ENCODE peak calls at places on chromosomes 6 and 20, in five cellular contexts. One of them, this sample, is unnamed.

GRCh38 chr6:3390698-3391097 is 66.2 kb downstream of the SLC22A23 start:
- DNase-seq in cardiac fibroblast: peak; percentile 90
- DNase-seq in HFFc6: peak; percentile 41
- DNase-seq in Peyer's patch: no peak
- DNase-seq in GM20000: no peak
- DNase-seq in this sample: no peak

GRCh38 chr20:50918403-50918802 is 12.8 kb downstream of the ADNP start:
- DNase-seq in cardiac fibroblast: peak; percentile 63
- DNase-seq in HFFc6: no peak
- DNase-seq in Peyer's patch: no peak
- DNase-seq in GM20000: no peak
- DNase-seq in this sample: no peak

GRCh38 chr20:31674895-31675827 is 37.4 kb downstream of the COX4I2 start:
- DNase-seq in cardiac fibroblast: peak; percentile 95
- DNase-seq in HFFc6: peak; percentile 65
- DNase-seq in Peyer's patch: peak; percentile 74
- DNase-seq in GM20000: peak; percentile 56
- DNase-seq in this sample: peak; percentile 40

GRCh38 chr6:49607391-49607982 is 29.2 kb downstream of the RHAG start:
- DNase-seq in cardiac fibroblast: no peak
- DNase-seq in HFFc6: no peak
- DNase-seq in Peyer's patch: no peak
- DNase-seq in GM20000: no peak
- DNase-seq in this sample: no peak

GRCh38 chr20:50026746-50027575 is 44.2 kb downstream of the SNAI1 start:
- DNase-seq in cardiac fibroblast: peak; percentile 36
- DNase-seq in HFFc6: no peak
- DNase-seq in Peyer's patch: no peak
- DNase-seq in GM20000: no peak
- DNase-seq in this sample: no peak

GRCh38 chr20:571754-572331 is 28.3 kb upstream of the CSNK2A1 start:
- DNase-seq in cardiac fibroblast: peak; percentile 62
- DNase-seq in HFFc6: no peak
- DNase-seq in Peyer's patch: no peak
- DNase-seq in GM20000: no peak
- DNase-seq in this sample: no peak

GRCh38 chr20:53658327-53658726 is 64.7 kb upstream of the ZNF217 start:
- DNase-seq in cardiac fibroblast: no peak
- DNase-seq in HFFc6: no peak
- DNase-seq in Peyer's patch: no peak
- DNase-seq in GM20000: no peak
- DNase-seq in this sample: no peak

GRCh38 chr20:17205261-17205660 is 21.6 kb upstream of the PCSK2 start:
- DNase-seq in cardiac fibroblast: no peak
- DNase-seq in HFFc6: no peak
- DNase-seq in Peyer's patch: no peak
- DNase-seq in GM20000: no peak
- DNase-seq in this sample: no peak

GRCh38 chr6:167706313-167707109 is 120.2 kb upstream of the AFDN start:
- DNase-seq in cardiac fibroblast: no peak
- DNase-seq in HFFc6: no peak
- DNase-seq in Peyer's patch: no peak
- DNase-seq in GM20000: peak; percentile 65
- DNase-seq in this sample: peak; percentile 73

GRCh38 chr20:19406371-19406770 is 193.9 kb downstream of the SLC24A3 start:
- DNase-seq in cardiac fibroblast: no peak
- DNase-seq in HFFc6: no peak
- DNase-seq in Peyer's patch: no peak
- DNase-seq in GM20000: no peak
- DNase-seq in this sample: no peak

GRCh38 chr6:155157101-155157500 is 106.7 kb upstream of the CLDN20 start:
- DNase-seq in cardiac fibroblast: no peak
- DNase-seq in HFFc6: no peak
- DNase-seq in Peyer's patch: no peak
- DNase-seq in GM20000: no peak
- DNase-seq in this sample: no peak

GRCh38 chr20:3670511-3670910 is 7.3 kb upstream of the GFRA4 start:
- DNase-seq in cardiac fibroblast: no peak
- DNase-seq in HFFc6: no peak
- DNase-seq in Peyer's patch: no peak
- DNase-seq in GM20000: no peak
- DNase-seq in this sample: no peak

GRCh38 chr6:39496951-39497350 is 174.4 kb upstream of the KCNK16 start:
- DNase-seq in cardiac fibroblast: peak; percentile 88
- DNase-seq in HFFc6: no peak
- DNase-seq in Peyer's patch: no peak
- DNase-seq in GM20000: no peak
- DNase-seq in this sample: no peak

GRCh38 chr6:33974471-33974870 is 170.7 kb upstream of the MLN start:
- DNase-seq in cardiac fibroblast: no peak
- DNase-seq in HFFc6: no peak
- DNase-seq in Peyer's patch: no peak
- DNase-seq in GM20000: no peak
- DNase-seq in this sample: no peak

GRCh38 chr6:160532315-160532714 is 131.8 kb downstream of the LPA start:
- DNase-seq in cardiac fibroblast: no peak
- DNase-seq in HFFc6: no peak
- DNase-seq in Peyer's patch: no peak
- DNase-seq in GM20000: no peak
- DNase-seq in this sample: no peak

GRCh38 chr20:18795366-18795765 is 18.2 kb upstream of the SCP2D1 start:
- DNase-seq in cardiac fibroblast: no peak
- DNase-seq in HFFc6: no peak
- DNase-seq in Peyer's patch: no peak
- DNase-seq in GM20000: no peak
- DNase-seq in this sample: no peak

GRCh38 chr6:17064975-17065374 is 36.9 kb upstream of the STMND1 start:
- DNase-seq in cardiac fibroblast: no peak
- DNase-seq in HFFc6: no peak
- DNase-seq in Peyer's patch: no peak
- DNase-seq in GM20000: no peak
- DNase-seq in this sample: no peak

GRCh38 chr6:156689656-156690055 is 87.5 kb upstream of the ARID1B start:
- DNase-seq in cardiac fibroblast: no peak
- DNase-seq in HFFc6: no peak
- DNase-seq in Peyer's patch: no peak
- DNase-seq in GM20000: no peak
- DNase-seq in this sample: no peak

GRCh38 chr6:41625442-41625841 is 12.8 kb upstream of the MDFI start:
- DNase-seq in cardiac fibroblast: peak; percentile 48
- DNase-seq in HFFc6: no peak
- DNase-seq in Peyer's patch: no peak
- DNase-seq in GM20000: no peak
- DNase-seq in this sample: no peak

GRCh38 chr20:14956026-14956425 is 618.6 kb upstream of the FLRT3 start:
- DNase-seq in cardiac fibroblast: no peak
- DNase-seq in HFFc6: no peak
- DNase-seq in Peyer's patch: no peak
- DNase-seq in GM20000: no peak
- DNase-seq in this sample: no peak

GRCh38 chr20:44324343-44324742 is 12.5 kb upstream of the R3HDML start:
- DNase-seq in cardiac fibroblast: no peak
- DNase-seq in HFFc6: no peak
- DNase-seq in Peyer's patch: no peak
- DNase-seq in GM20000: no peak
- DNase-seq in this sample: no peak

GRCh38 chr6:17835784-17836183 is 129.1 kb upstream of the NUP153 start:
- DNase-seq in cardiac fibroblast: no peak
- DNase-seq in HFFc6: no peak
- DNase-seq in Peyer's patch: no peak
- DNase-seq in GM20000: no peak
- DNase-seq in this sample: no peak

GRCh38 chr6:108174371-108175175 is 8.8 kb downstream of the NR2E1 start:
- DNase-seq in cardiac fibroblast: peak; percentile 52
- DNase-seq in HFFc6: no peak
- DNase-seq in Peyer's patch: no peak
- DNase-seq in GM20000: peak; percentile 68
- DNase-seq in this sample: peak; percentile 59

GRCh38 chr6:11712760-11713159 is 65.8 kb downstream of the ADTRP start:
- DNase-seq in cardiac fibroblast: peak; percentile 32
- DNase-seq in HFFc6: no peak
- DNase-seq in Peyer's patch: no peak
- DNase-seq in GM20000: peak; percentile 38
- DNase-seq in this sample: no peak

GRCh38 chr6:1200706-1201105 is 111.2 kb upstream of the FOXQ1 start:
- DNase-seq in cardiac fibroblast: peak; percentile 4
- DNase-seq in HFFc6: peak; percentile 97
- DNase-seq in Peyer's patch: no peak
- DNase-seq in GM20000: no peak
- DNase-seq in this sample: no peak

GRCh38 chr20:5069141-5069806 is 50.5 kb downstream of the PCNA start:
- DNase-seq in cardiac fibroblast: no peak
- DNase-seq in HFFc6: no peak
- DNase-seq in Peyer's patch: no peak
- DNase-seq in GM20000: no peak
- DNase-seq in this sample: no peak

GRCh38 chr6:3433005-3433404 is 23.8 kb downstream of the SLC22A23 start:
- DNase-seq in cardiac fibroblast: no peak
- DNase-seq in HFFc6: no peak
- DNase-seq in Peyer's patch: no peak
- DNase-seq in GM20000: no peak
- DNase-seq in this sample: no peak

GRCh38 chr6:161459008-161459407 is 185.1 kb upstream of the AGPAT4 start:
- DNase-seq in cardiac fibroblast: no peak
- DNase-seq in HFFc6: no peak
- DNase-seq in Peyer's patch: no peak
- DNase-seq in GM20000: no peak
- DNase-seq in this sample: no peak

GRCh38 chr6:127518212-127518709 is 874 bp downstream of the MTCL3 start:
- DNase-seq in cardiac fibroblast: no peak
- DNase-seq in HFFc6: no peak
- DNase-seq in Peyer's patch: no peak
- DNase-seq in GM20000: no peak
- DNase-seq in this sample: no peak

GRCh38 chr6:3239110-3239830 is 11.8 kb upstream of the TUBB2B start:
- DNase-seq in cardiac fibroblast: no peak
- DNase-seq in HFFc6: no peak
- DNase-seq in Peyer's patch: no peak
- DNase-seq in GM20000: no peak
- DNase-seq in this sample: no peak

GRCh38 chr20:44522841-44523240 is 971 bp upstream of the SERINC3 start:
- DNase-seq in cardiac fibroblast: no peak
- DNase-seq in HFFc6: no peak
- DNase-seq in Peyer's patch: no peak
- DNase-seq in GM20000: no peak
- DNase-seq in this sample: no peak

GRCh38 chr6:40251609-40252008 is 317.3 kb upstream of the MOCS1 start:
- DNase-seq in cardiac fibroblast: no peak
- DNase-seq in HFFc6: no peak
- DNase-seq in Peyer's patch: no peak
- DNase-seq in GM20000: no peak
- DNase-seq in this sample: no peak

DNA sequence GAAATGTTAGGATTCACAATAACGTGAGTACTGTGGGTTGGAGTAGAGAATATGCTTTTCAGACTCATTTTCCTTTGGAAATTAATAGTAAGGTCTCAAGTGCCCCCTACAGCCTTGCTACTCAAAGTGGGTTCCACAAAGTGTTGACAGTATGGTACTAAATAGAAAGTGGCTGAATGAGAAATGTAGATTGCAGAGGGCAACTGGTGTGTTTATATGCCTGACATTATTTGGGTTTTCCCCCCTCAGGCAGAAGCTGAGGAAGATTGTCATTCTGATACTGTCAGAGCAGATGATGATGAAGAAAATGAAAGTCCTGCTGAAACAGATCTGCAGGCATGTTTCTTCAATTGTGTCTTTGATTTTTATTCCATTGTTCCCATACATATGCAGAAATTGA is 5.6 kb downstream of the FBXO9 start:
- DNase-seq in cardiac fibroblast: peak; percentile 8
- DNase-seq in HFFc6: no peak
- DNase-seq in Peyer's patch: no peak
- DNase-seq in GM20000: peak; percentile 68
- DNase-seq in this sample: peak; percentile 76
- TF ChIP-seq CTCF in cardiac fibroblast: no peak
- TF ChIP-seq CTCF in HFFc6: no peak
- TF ChIP-seq CTCF in Peyer's patch: no peak
- TF ChIP-seq CTCF in GM20000: no peak
- TF ChIP-seq CTCF in this sample: no peak

GRCh38 chr6:102798631-102799030 is 1405.1 kb downstream of the GRIK2 start:
- DNase-seq in cardiac fibroblast: no peak
- DNase-seq in HFFc6: no peak
- DNase-seq in Peyer's patch: no peak
- DNase-seq in GM20000: no peak
- DNase-seq in this sample: no peak
- TF ChIP-seq CTCF in cardiac fibroblast: no peak
- TF ChIP-seq CTCF in HFFc6: no peak
- TF ChIP-seq CTCF in Peyer's patch: no peak
- TF ChIP-seq CTCF in GM20000: no peak
- TF ChIP-seq CTCF in this sample: peak; percentile 4

DNA sequence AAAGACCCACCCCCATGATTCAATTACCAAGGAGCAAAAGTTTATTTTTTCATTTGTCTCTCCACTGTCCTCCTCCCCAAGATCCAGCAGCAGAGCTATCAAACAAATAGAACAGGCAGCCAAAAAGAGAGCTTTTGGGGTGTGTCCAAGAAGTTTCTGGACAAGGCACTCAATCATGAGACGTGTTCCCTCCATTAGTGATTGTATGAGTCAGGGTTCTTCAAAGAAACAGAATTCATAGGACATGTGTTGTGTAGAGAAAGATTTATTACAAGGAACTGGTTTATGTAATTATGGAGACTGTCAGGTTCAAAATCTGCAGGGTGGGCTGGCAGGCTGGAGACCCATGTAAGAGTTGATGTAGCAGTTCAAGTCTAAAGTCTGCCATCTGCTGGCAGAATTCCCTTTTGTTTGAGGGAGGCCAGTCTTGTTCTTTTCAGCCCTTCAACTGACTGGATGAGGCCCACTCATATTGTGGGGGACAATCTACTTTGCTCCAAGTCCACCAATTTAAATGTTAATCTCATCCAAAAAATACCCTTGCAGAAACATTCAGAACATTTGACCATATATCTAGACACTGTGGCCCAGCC is 248.1 kb upstream of the OPRM1 start:
- DNase-seq in cardiac fibroblast: peak; percentile 43
- DNase-seq in HFFc6: no peak
- DNase-seq in Peyer's patch: no peak
- DNase-seq in GM20000: no peak
- DNase-seq in this sample: no peak
- TF ChIP-seq CTCF in cardiac fibroblast: no peak
- TF ChIP-seq CTCF in HFFc6: no peak
- TF ChIP-seq CTCF in Peyer's patch: peak; percentile 24
- TF ChIP-seq CTCF in GM20000: no peak
- TF ChIP-seq CTCF in this sample: peak; percentile 22

GRCh38 chr20:21918398-21918797 is 212.9 kb downstream of the PAX1 start:
- DNase-seq in cardiac fibroblast: no peak
- DNase-seq in HFFc6: no peak
- DNase-seq in Peyer's patch: no peak
- DNase-seq in GM20000: no peak
- DNase-seq in this sample: no peak

DNA sequence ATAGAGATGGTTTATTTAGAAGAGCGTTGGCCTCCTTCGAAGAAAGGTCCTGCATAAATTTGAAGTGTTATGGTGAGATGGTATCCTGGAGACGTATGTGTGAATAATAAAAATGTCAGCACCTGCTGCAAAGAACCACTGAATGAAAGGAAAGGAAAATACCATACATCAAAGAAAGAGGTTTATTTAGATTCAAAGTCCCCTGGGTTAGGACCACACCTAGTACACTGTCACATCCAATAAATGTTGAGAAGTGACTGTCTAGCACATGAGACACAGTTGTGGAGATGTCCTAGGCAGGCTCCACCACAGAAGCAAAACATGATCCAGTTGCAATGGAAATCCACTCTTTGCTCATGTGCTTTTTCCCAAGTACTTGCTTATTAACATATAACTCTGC is 214.8 kb downstream of the PAX1 start:
- DNase-seq in cardiac fibroblast: no peak
- DNase-seq in HFFc6: no peak
- DNase-seq in Peyer's patch: no peak
- DNase-seq in GM20000: no peak
- DNase-seq in this sample: no peak
- TF ChIP-seq CTCF in cardiac fibroblast: no peak
- TF ChIP-seq CTCF in HFFc6: no peak
- TF ChIP-seq CTCF in Peyer's patch: no peak
- TF ChIP-seq CTCF in GM20000: no peak
- TF ChIP-seq CTCF in this sample: no peak

This sample was measured in GM13977.